ENCODE peak calls at places on chromosomes 3 and 15, in seven cellular contexts. C, B, K, P, Y, G and R are unnamed samples.

GRCh38 chr3:52471371-52472238 is 16.2 kb downstream of the NISCH start:
- DNase-seq in C (no peak), B (no peak), K (peak), P (peak), Y (peak), G (peak), R (no peak)

GRCh38 chr3:143975549-143976152 is 4.0 kb downstream of the DIPK2A start:
- DNase-seq in C (no peak), B (no peak), K (no peak), P (no peak), Y (peak), G (peak), R (no peak)

GRCh38 chr3:181709537-181710279 is 2.0 kb upstream of the SOX2 start:
- DNase-seq in C (no peak), B (no peak), K (peak), P (peak), Y (peak), G (peak), R (no peak)

GRCh38 chr3:140736863-140737460 is 59.1 kb downstream of the TRIM42 start:
- DNase-seq in C (no peak), B (peak), K (peak), P (peak), Y (no peak), G (peak), R (peak)

GRCh38 chr15:77650285-77650684 is 17.6 kb upstream of the LINGO1 start:
- DNase-seq in C (no peak), B (no peak), K (peak), P (no peak), Y (no peak), G (peak), R (no peak)

GRCh38 chr3:155912574-155913190 is 42.2 kb downstream of the GMPS start:
- DNase-seq in C (peak), B (no peak), K (no peak), P (no peak), Y (peak), G (peak), R (peak)

GRCh38 chr3:141372656-141373055 is 4.4 kb downstream of the ZBTB38 start:
- DNase-seq in C (no peak), B (no peak), K (no peak), P (no peak), Y (no peak), G (no peak), R (no peak)

GRCh38 chr3:197718904-197719303 is 17.8 kb downstream of the RUBCN start:
- DNase-seq in C (peak), B (no peak), K (no peak), P (no peak), Y (peak), G (peak), R (peak)

GRCh38 chr15:35455201-35455600 is 90.8 kb downstream of the DPH6 start:
- DNase-seq in C (no peak), B (no peak), K (no peak), P (no peak), Y (peak), G (no peak), R (no peak)

GRCh38 chr15:79978694-79979519 is 7.9 kb upstream of the BCL2A1 start:
- DNase-seq in C (peak), B (no peak), K (no peak), P (no peak), Y (peak), G (peak), R (peak)

GRCh38 chr3:13878711-13879101 is 1.2 kb downstream of the WNT7A start:
- DNase-seq in C (no peak), B (no peak), K (no peak), P (no peak), Y (no peak), G (no peak), R (no peak)

GRCh38 chr3:13877911-13878710 is 1.8 kb downstream of the WNT7A start:
- DNase-seq in C (no peak), B (no peak), K (no peak), P (no peak), Y (no peak), G (no peak), R (no peak)

GRCh38 chr3:13879946-13880810 is at the start of gene WNT7A:
- DNase-seq in C (no peak), B (no peak), K (peak), P (no peak), Y (no peak), G (peak), R (no peak)

GRCh38 chr3:13880811-13881156 is 913 bp upstream of the WNT7A start:
- DNase-seq in C (no peak), B (no peak), K (no peak), P (no peak), Y (no peak), G (no peak), R (no peak)

GRCh38 chr3:13879102-13879945 is 547 bp downstream of the WNT7A start:
- DNase-seq in C (no peak), B (no peak), K (no peak), P (no peak), Y (no peak), G (peak), R (no peak)
- H3K4me3 ChIP-seq in C (no peak), B (peak), K (no peak), P (no peak), Y (no peak), G (no peak), R (no peak)

GRCh38 chr3:59796486-59796885 is 746.7 kb upstream of the CFAP20DC start:
- DNase-seq in C (no peak), B (no peak), K (no peak), P (no peak), Y (no peak), G (no peak), R (no peak)
- H3K4me3 ChIP-seq in C (no peak), B (no peak), K (no peak), P (no peak), Y (no peak), G (no peak), R (no peak)

GRCh38 chr3:114508208-114508607 is 214.4 kb downstream of the TIGIT start:
- DNase-seq in C (no peak), B (no peak), K (no peak), P (no peak), Y (no peak), G (peak), R (no peak)

GRCh38 chr3:114504941-114505632 is 211.3 kb downstream of the TIGIT start:
- DNase-seq in C (no peak), B (no peak), K (no peak), P (no peak), Y (peak), G (peak), R (no peak)

GRCh38 chr3:114509756-114510155 is 215.9 kb downstream of the TIGIT start:
- DNase-seq in C (no peak), B (no peak), K (no peak), P (no peak), Y (no peak), G (peak), R (no peak)

GRCh38 chr3:114508976-114509375 is 215.1 kb downstream of the TIGIT start:
- DNase-seq in C (no peak), B (no peak), K (no peak), P (no peak), Y (peak), G (peak), R (no peak)

GRCh38 chr3:114506622-114507300 is 212.9 kb downstream of the TIGIT start:
- DNase-seq in C (no peak), B (no peak), K (no peak), P (no peak), Y (peak), G (peak), R (no peak)
- H3K4me3 ChIP-seq in C (no peak), B (no peak), K (no peak), P (no peak), Y (no peak), G (no peak), R (no peak)

GRCh38 chr3:158103131-158103955 is 2.9 kb downstream of the SHOX2 start:
- DNase-seq in C (no peak), B (no peak), K (peak), P (no peak), Y (no peak), G (peak), R (no peak)
- H3K4me3 ChIP-seq in C (peak), B (peak), K (peak), P (no peak), Y (no peak), G (peak), R (peak)

DNA sequence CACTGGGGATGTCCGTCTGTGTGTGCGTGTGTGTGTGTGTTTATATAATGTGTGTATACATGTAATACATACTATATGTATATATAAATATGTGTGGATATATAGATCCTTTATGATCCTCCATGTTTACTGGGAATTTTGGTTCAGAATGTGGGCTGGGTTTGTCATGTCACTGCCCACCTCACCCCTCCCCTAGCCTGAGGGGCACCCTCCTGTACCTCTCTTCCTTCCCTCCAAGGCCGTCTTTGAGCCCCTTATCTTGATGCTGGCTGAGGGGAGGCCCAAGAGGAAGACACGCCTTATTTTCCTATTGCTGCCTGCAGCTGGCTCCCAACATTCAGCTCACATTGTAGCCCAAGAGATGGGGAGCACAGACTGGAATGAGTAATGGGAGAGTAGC is 2.3 kb downstream of the TMEM43 start:
- DNase-seq in C (no peak), B (no peak), K (no peak), P (no peak), Y (no peak), G (no peak), R (no peak)
- H3K4me3 ChIP-seq in C (peak), B (no peak), K (no peak), P (peak), Y (no peak), G (peak), R (no peak)

GRCh38 chr15:42820811-42821210 is 83.9 kb upstream of the CDAN1 start:
- DNase-seq in C (no peak), B (no peak), K (no peak), P (no peak), Y (no peak), G (no peak), R (no peak)
- H3K4me3 ChIP-seq in C (no peak), B (no peak), K (no peak), P (no peak), Y (no peak), G (no peak), R (no peak)